ENCODE peak calls at places on chromosomes 11 and 22, in eight cellular contexts. B is endodermal cell, V is fibroblast of the aortic adventitia, Y is transverse colon, J is IMR-90, L is AG09309, F is pancreas, C is right atrium auricular region. N is an unnamed sample.

GRCh38 chr11:87030458-87031054 is 7.2 kb upstream of the TMEM135 start:
- DNase-seq in B (no peak), V (no peak), Y (no peak), J (peak; percentile 18), L (no peak), F (no peak), C (no peak), N (no peak)

GRCh38 chr11:14974723-14975587 is 2.8 kb upstream of the CALCA start:
- DNase-seq in B (peak; percentile 94), V (peak; percentile 49), Y (peak; percentile 47), J (peak; percentile 20), L (no peak), F (peak; percentile 60), C (peak; percentile 65), N (no peak)

GRCh38 chr11:12642040-12642439 is 32.2 kb upstream of the TEAD1 start:
- DNase-seq in B (no peak), V (peak; percentile 25), Y (no peak), J (peak; percentile 68), L (no peak), F (no peak), C (no peak), N (no peak)

GRCh38 chr11:46112961-46113617 is 8.2 kb downstream of the PHF21A start:
- DNase-seq in B (no peak), V (peak; percentile 70), Y (no peak), J (peak; percentile 68), L (no peak), F (no peak), C (no peak), N (no peak)

GRCh38 chr11:111944139-111944538 is 7.0 kb downstream of the DIXDC1 start:
- DNase-seq in B (peak; percentile 63), V (peak; percentile 82), Y (no peak), J (peak; percentile 87), L (peak; percentile 67), F (no peak), C (peak; percentile 62), N (no peak)

GRCh38 chr11:118205979-118206611 is 18.7 kb downstream of the JAML start:
- DNase-seq in B (no peak), V (no peak), Y (no peak), J (no peak), L (no peak), F (no peak), C (no peak), N (no peak)

GRCh38 chr11:101442171-101442570 is 141.6 kb downstream of the TRPC6 start:
- DNase-seq in B (no peak), V (peak; percentile 20), Y (no peak), J (peak; percentile 81), L (no peak), F (no peak), C (no peak), N (no peak)

GRCh38 chr22:40684728-40685127 is 5.4 kb downstream of the MCHR1 start:
- DNase-seq in B (peak; percentile 93), V (no peak), Y (no peak), J (no peak), L (no peak), F (no peak), C (no peak), N (no peak)

GRCh38 chr22:17953147-17953546 is 71.2 kb downstream of the MICAL3 start:
- DNase-seq in B (no peak), V (no peak), Y (no peak), J (no peak), L (no peak), F (no peak), C (no peak), N (no peak)

GRCh38 chr11:14125529-14125928 is 163.0 kb downstream of the SPON1 start:
- DNase-seq in B (no peak), V (no peak), Y (no peak), J (no peak), L (no peak), F (no peak), C (no peak), N (no peak)

GRCh38 chr22:43172191-43172590 is 14.7 kb downstream of the TTLL12 start:
- DNase-seq in B (no peak), V (no peak), Y (no peak), J (no peak), L (no peak), F (peak; percentile 34), C (no peak), N (no peak)

GRCh38 chr22:31447337-31447736 is 42.3 kb downstream of the EIF4ENIF1 start:
- DNase-seq in B (no peak), V (no peak), Y (no peak), J (no peak), L (no peak), F (no peak), C (no peak), N (no peak)

GRCh38 chr22:47615051-47615450 is 852.6 kb downstream of the TBC1D22A start:
- DNase-seq in B (peak; percentile 28), V (no peak), Y (no peak), J (no peak), L (no peak), F (no peak), C (no peak), N (no peak)

GRCh38 chr11:31812392-31813241 is 1.5 kb upstream of the PAX6 start:
- DNase-seq in B (peak; percentile 82), V (no peak), Y (no peak), J (no peak), L (no peak), F (peak; percentile 75), C (no peak), N (no peak)

GRCh38 chr22:23225724-23226496 is 45.6 kb downstream of the BCR start:
- DNase-seq in B (no peak), V (peak; percentile 91), Y (peak; percentile 77), J (no peak), L (no peak), F (no peak), C (no peak), N (peak; percentile 68)

GRCh38 chr11:36469881-36470802 is 39.9 kb downstream of the TRAF6 start:
- DNase-seq in B (no peak), V (peak; percentile 73), Y (no peak), J (peak; percentile 74), L (no peak), F (no peak), C (no peak), N (no peak)

GRCh38 chr22:38413085-38414008 is 41.7 kb downstream of the KCNJ4 start:
- DNase-seq in B (peak; percentile 40), V (no peak), Y (peak; percentile 46), J (no peak), L (no peak), F (peak; percentile 76), C (no peak), N (no peak)

GRCh38 chr11:118608268-118609214 is 1.1 kb downstream of the PHLDB1 start:
- DNase-seq in B (peak; percentile 67), V (peak; percentile 89), Y (peak; percentile 75), J (peak; percentile 85), L (no peak), F (peak; percentile 84), C (peak; percentile 92), N (no peak)

GRCh38 chr11:45252134-45252856 is 33.8 kb downstream of the SYT13 start:
- DNase-seq in B (peak; percentile 96), V (no peak), Y (peak; percentile 84), J (peak; percentile 7), L (no peak), F (peak; percentile 85), C (no peak), N (no peak)

GRCh38 chr11:132718711-132719641 is 813.3 kb downstream of the OPCML start:
- DNase-seq in B (peak; percentile 69), V (no peak), Y (peak; percentile 27), J (peak; percentile 8), L (no peak), F (no peak), C (no peak), N (no peak)

GRCh38 chr11:14418801-14419417 is 59.9 kb upstream of the RRAS2 start:
- DNase-seq in B (peak; percentile 75), V (no peak), Y (no peak), J (peak; percentile 25), L (no peak), F (no peak), C (no peak), N (no peak)

GRCh38 chr11:74984730-74985129 is 4.0 kb upstream of the NEU3 start:
- DNase-seq in B (no peak), V (no peak), Y (no peak), J (no peak), L (no peak), F (no peak), C (no peak), N (no peak)

GRCh38 chr11:94546886-94547285 is 3.2 kb downstream of the FUT4 start:
- DNase-seq in B (no peak), V (no peak), Y (peak; percentile 73), J (no peak), L (no peak), F (no peak), C (no peak), N (no peak)
- H3K4me3 ChIP-seq in B (no peak overlapping the region), V (peak overlapping the region; percentile 38), Y (peak overlapping the region; percentile 78), J (no peak overlapping the region), L (no peak overlapping the region), F (peak overlapping the region; percentile 80), C (peak overlapping the region; percentile 5), N (no peak overlapping the region)

DNA sequence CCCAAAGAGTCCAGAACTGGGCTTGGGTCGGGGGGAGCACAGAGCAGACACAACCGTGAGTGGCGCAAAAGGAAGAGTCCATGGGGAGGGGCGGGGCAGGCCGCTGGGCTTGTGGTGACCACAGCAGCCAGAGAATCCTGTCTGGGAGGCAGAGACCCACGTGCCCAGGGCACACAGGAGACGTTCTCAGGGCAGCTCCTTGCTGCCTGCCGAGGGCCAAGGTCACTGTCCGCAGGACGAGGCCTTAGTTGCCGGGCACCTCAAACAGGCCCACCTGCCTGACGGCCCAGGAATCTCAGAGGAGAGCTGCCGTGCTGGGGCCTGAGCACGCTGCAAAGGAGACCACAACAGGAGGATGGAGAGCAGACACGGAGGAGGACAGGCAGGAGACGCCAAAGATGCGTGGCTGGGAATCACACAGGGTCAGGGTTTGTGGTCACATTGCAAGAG is 87.8 kb downstream of the MYEOV start:
- DNase-seq in B (no peak), V (no peak), Y (peak; percentile 3), J (no peak), L (no peak), F (peak; percentile 43), C (no peak), N (no peak)
- H3K4me3 ChIP-seq in B (no peak overlapping the region), V (no peak overlapping the region), Y (no peak overlapping the region), J (no peak overlapping the region), L (no peak overlapping the region), F (no peak overlapping the region), C (no peak overlapping the region), N (no peak overlapping the region)

GRCh38 chr11:64341851-64342791 is 2.1 kb downstream of the CCDC88B start:
- DNase-seq in B (peak; percentile 99), V (peak; percentile 82), Y (peak; percentile 96), J (peak; percentile 81), L (no peak), F (peak; percentile 98), C (peak; percentile 85), N (peak; percentile 94)
- H3K4me3 ChIP-seq in B (peak overlapping the region; percentile 49), V (peak overlapping the region; percentile 61), Y (peak overlapping the region; percentile 12), J (peak overlapping the region; percentile 45), L (peak overlapping the region; percentile 39), F (peak overlapping the region; percentile 40), C (peak overlapping the region; percentile 42), N (no peak overlapping the region)

DNA sequence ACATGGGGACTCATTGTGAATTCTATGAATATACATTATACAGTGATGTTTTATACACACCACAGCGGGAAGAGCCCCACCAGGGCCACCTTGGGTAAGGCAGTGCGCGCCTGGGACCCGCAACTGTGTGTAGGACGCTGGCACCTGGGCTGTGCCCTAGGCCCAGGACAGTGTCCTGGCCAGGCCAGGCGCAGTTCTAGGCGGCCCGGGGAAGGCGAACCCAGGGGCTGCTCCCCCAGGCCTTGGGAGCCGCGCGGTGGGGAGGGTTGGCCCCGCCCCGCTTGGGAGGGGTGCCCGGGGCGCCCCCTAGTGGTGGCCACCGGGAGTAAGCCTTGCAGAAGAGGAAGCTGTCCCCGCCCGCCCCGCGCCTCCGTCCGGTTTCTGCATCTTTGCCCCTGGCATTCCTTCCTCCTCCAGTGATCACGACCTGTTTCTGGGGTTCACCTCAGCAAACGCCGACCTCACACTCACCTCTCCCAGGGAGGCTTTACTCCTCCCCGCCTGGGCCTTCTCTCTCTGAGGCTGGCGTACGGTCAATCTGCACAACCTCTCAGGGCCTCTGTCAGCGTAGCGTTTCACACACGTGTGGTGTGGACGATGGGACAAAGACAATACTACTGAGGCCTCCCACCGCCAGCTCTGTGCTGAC is 9.5 kb upstream of the EHD1 start:
- DNase-seq in B (peak; percentile 96), V (peak; percentile 60), Y (peak; percentile 92), J (no peak), L (no peak), F (peak; percentile 92), C (peak; percentile 78), N (peak; percentile 83)
- H3K4me3 ChIP-seq in B (no peak overlapping the region), V (no peak overlapping the region), Y (no peak overlapping the region), J (no peak overlapping the region), L (no peak overlapping the region), F (peak overlapping the region; percentile 30), C (peak overlapping the region; percentile 35), N (no peak overlapping the region)